ENCODE peak calls at places on chromosomes 5 and 9, in eight cellular contexts. W, V, S, Z, Q, E, Y and D are unnamed samples.
A peak's percentile ranks its signal among the peaks of the same experiment; 100 is the strongest.

GRCh38 chr5:91136271-91136670 is 246.8 kb downstream of the ARRDC3 start:
- DNase-seq in W (no peak), V (no peak), S (peak; percentile 70), Z (no peak), Q (no peak), E (no peak), Y (no peak), D (no peak)

GRCh38 chr5:154421868-154422267 is 23.9 kb upstream of the SAP30L start:
- DNase-seq in W (no peak), V (peak; percentile 51), S (no peak), Z (no peak), Q (peak; percentile 71), E (no peak), Y (no peak), D (no peak)

GRCh38 chr9:16158063-16158462 is 605.2 kb downstream of the CCDC171 start:
- DNase-seq in W (no peak), V (no peak), S (no peak), Z (no peak), Q (no peak), E (no peak), Y (no peak), D (no peak)

GRCh38 chr9:89116064-89116817 is 62.4 kb downstream of the SHC3 start:
- DNase-seq in W (no peak), V (no peak), S (peak; percentile 83), Z (no peak), Q (no peak), E (no peak), Y (no peak), D (no peak)

GRCh38 chr5:30765227-30765626 is 428.3 kb upstream of the CDH6 start:
- DNase-seq in W (no peak), V (no peak), S (peak; percentile 73), Z (no peak), Q (no peak), E (no peak), Y (no peak), D (no peak)

GRCh38 chr9:21656776-21657637 is 145.4 kb upstream of the MTAP start:
- DNase-seq in W (no peak), V (no peak), S (peak; percentile 94), Z (no peak), Q (no peak), E (no peak), Y (no peak), D (no peak)

GRCh38 chr9:1966725-1967366 is 48.3 kb upstream of the SMARCA2 start:
- DNase-seq in W (no peak), V (no peak), S (no peak), Z (no peak), Q (no peak), E (no peak), Y (no peak), D (no peak)

GRCh38 chr5:6503342-6503741 is 54.7 kb downstream of the UBE2QL1 start:
- DNase-seq in W (no peak), V (no peak), S (no peak), Z (no peak), Q (no peak), E (no peak), Y (no peak), D (no peak)

GRCh38 chr5:79236364-79236969 is 536 bp downstream of the JMY start:
- DNase-seq in W (no peak), V (no peak), S (peak; percentile 23), Z (peak; percentile 30), Q (peak; percentile 47), E (peak; percentile 32), Y (no peak), D (peak; percentile 32)

GRCh38 chr5:38369692-38370091 is 111.3 kb downstream of the EGFLAM start:
- DNase-seq in W (no peak), V (no peak), S (no peak), Z (no peak), Q (no peak), E (no peak), Y (no peak), D (no peak)

GRCh38 chr5:16776611-16777251 is 159.4 kb downstream of the MYO10 start:
- DNase-seq in W (no peak), V (peak; percentile 69), S (no peak), Z (peak; percentile 26), Q (peak; percentile 56), E (no peak), Y (no peak), D (no peak)

GRCh38 chr9:89844535-89844934 is 239.7 kb downstream of the GADD45G start:
- DNase-seq in W (peak; percentile 64), V (no peak), S (no peak), Z (no peak), Q (no peak), E (no peak), Y (no peak), D (no peak)

GRCh38 chr5:87368601-87369000 is 44.1 kb downstream of the CCNH start:
- DNase-seq in W (no peak), V (no peak), S (no peak), Z (no peak), Q (no peak), E (no peak), Y (no peak), D (no peak)

GRCh38 chr5:174750720-174751119 is 26.3 kb downstream of the MSX2 start:
- DNase-seq in W (no peak), V (no peak), S (peak; percentile 69), Z (no peak), Q (no peak), E (no peak), Y (no peak), D (no peak)

GRCh38 chr9:70959366-70959765 is 162.1 kb downstream of the TRPM3 start:
- DNase-seq in W (no peak), V (no peak), S (no peak), Z (no peak), Q (no peak), E (no peak), Y (no peak), D (no peak)

GRCh38 chr9:70962761-70963445 is 158.5 kb downstream of the TRPM3 start:
- DNase-seq in W (no peak), V (no peak), S (no peak), Z (no peak), Q (no peak), E (no peak), Y (no peak), D (no peak)

GRCh38 chr9:70964861-70965260 is 156.6 kb downstream of the TRPM3 start:
- DNase-seq in W (no peak), V (no peak), S (no peak), Z (no peak), Q (no peak), E (no peak), Y (no peak), D (no peak)

GRCh38 chr9:70963554-70963953 is 157.9 kb downstream of the TRPM3 start:
- DNase-seq in W (no peak), V (no peak), S (no peak), Z (no peak), Q (no peak), E (no peak), Y (no peak), D (no peak)
- TF ChIP-seq CTCF in W (no peak), V (no peak), S (no peak), Z (no peak), Q (no peak), E (no peak), Y (no peak), D (no peak)

DNA sequence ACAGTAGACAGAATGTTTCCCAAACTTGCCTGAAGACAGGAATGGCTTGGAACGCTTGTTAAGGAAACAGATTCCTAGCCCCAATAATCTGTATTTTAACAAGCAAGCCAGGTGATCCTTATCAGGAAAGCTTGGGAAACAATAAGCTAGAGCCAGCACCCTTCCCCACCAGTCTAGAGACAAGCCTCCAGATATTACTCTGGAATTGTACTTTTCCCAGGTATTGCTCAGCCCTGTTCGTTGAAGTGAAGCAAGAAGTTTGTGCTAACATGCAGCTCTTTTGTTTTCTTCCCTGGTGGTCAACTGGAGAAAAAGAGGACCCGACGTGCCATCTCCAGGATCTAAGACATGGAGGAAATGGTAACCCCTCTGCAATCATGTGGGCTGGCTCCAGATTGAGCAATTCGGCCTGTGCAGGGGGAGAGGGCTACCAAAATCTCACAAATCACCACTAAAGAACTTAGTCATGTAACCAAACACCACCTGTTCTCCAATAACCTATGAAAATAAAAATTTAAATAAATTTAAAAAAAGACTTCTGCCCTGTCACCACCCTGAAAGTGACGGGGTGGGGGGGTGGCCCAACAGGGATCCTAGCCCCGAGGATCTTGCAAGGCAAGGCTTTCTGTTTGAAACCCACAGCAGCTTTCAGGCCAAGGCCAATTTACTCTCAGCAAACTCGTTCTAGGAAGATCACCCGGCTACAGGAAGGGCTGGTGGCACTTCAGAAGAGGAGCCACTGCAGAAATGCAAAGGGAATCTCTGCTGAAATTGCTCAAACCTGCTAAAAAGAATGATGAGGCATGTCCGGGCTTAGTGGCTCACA is 48.6 kb downstream of the SHB start:
- DNase-seq in W (no peak), V (no peak), S (no peak), Z (no peak), Q (no peak), E (no peak), Y (no peak), D (no peak)
- H3K4me1 ChIP-seq in W (peaks cover 76% of the 10 kb centered on the region), V (peaks cover 30% of the 10 kb centered on the region), S (peaks cover 73% of the 10 kb centered on the region), Z (peaks cover 97% of the 10 kb centered on the region), Q (peaks cover 63% of the 10 kb centered on the region), E (no peaks in the 10 kb centered on the region), Y (no peaks in the 10 kb centered on the region), D (no peaks in the 10 kb centered on the region)

GRCh38 chr5:181263633-181264032 is 2.7 kb upstream of the TRIM52 start:
- DNase-seq in W (peak; percentile 51), V (no peak), S (no peak), Z (no peak), Q (no peak), E (no peak), Y (no peak), D (no peak)
- H3K27me3 ChIP-seq in W (no peaks in the 10 kb centered on the region), V (no peaks in the 10 kb centered on the region), S (no peaks in the 10 kb centered on the region), Z (no peaks in the 10 kb centered on the region), Q (no peaks in the 10 kb centered on the region), E (no peaks in the 10 kb centered on the region), Y (no peaks in the 10 kb centered on the region), D (no peaks in the 10 kb centered on the region)

GRCh38 chr5:172147857-172148256 is 40.2 kb downstream of the STK10 start:
- DNase-seq in W (no peak), V (no peak), S (no peak), Z (no peak), Q (no peak), E (peak; percentile 56), Y (peak; percentile 73), D (peak; percentile 56)

GRCh38 chr5:172146748-172147092 is 41.3 kb downstream of the STK10 start:
- DNase-seq in W (no peak), V (no peak), S (no peak), Z (no peak), Q (no peak), E (no peak), Y (no peak), D (no peak)

GRCh38 chr5:172144291-172144815 is 43.7 kb downstream of the STK10 start:
- DNase-seq in W (no peak), V (no peak), S (no peak), Z (peak; percentile 53), Q (peak; percentile 75), E (no peak), Y (no peak), D (peak; percentile 35)

GRCh38 chr5:172144931-172145869 is 42.8 kb downstream of the STK10 start:
- DNase-seq in W (no peak), V (no peak), S (no peak), Z (no peak), Q (no peak), E (no peak), Y (no peak), D (no peak)

GRCh38 chr5:172145870-172146747 is 41.9 kb downstream of the STK10 start:
- DNase-seq in W (no peak), V (no peak), S (no peak), Z (no peak), Q (no peak), E (no peak), Y (no peak), D (peak; percentile 46)
- TF ChIP-seq CTCF in W (no peak), V (no peak), S (no peak), Z (no peak), Q (no peak), E (no peak), Y (no peak), D (no peak)

GRCh38 chr5:173452506-173452905 is 124.3 kb upstream of the STC2 start:
- DNase-seq in W (no peak), V (no peak), S (no peak), Z (no peak), Q (no peak), E (no peak), Y (no peak), D (no peak)
- H3K4me1 ChIP-seq in W (no peaks in the 10 kb centered on the region), V (no peaks in the 10 kb centered on the region), S (peaks cover 45% of the 10 kb centered on the region), Z (peaks cover 22% of the 10 kb centered on the region), Q (peaks cover 4% of the 10 kb centered on the region), E (no peaks in the 10 kb centered on the region), Y (no peaks in the 10 kb centered on the region), D (no peaks in the 10 kb centered on the region)